ENCODE peak calls at places on chromosome 15, in seven cellular contexts. S, G, C, U, L, Y and X are unnamed samples.

GRCh38 chr15:90101130-90101968 is 919 bp downstream of the IDH2 start:
- DNase-seq in U (no peak), G (peak), S (peak), L (peak), Y (peak), C (peak), X (peak)

GRCh38 chr15:98077186-98077585 is 116.7 kb downstream of the ARRDC4 start:
- DNase-seq in Y (no peak), L (peak), G (no peak), S (peak), C (peak), U (no peak), X (no peak)

GRCh38 chr15:89904519-89904918 is 8.2 kb downstream of the ARPIN start:
- DNase-seq in C (no peak), G (no peak), S (no peak), L (no peak), Y (no peak), U (no peak), X (no peak)

GRCh38 chr15:62822228-62822627 is 220.3 kb upstream of the TPM1 start:
- DNase-seq in G (no peak), S (no peak), C (no peak), L (no peak), U (no peak), Y (no peak), X (no peak)

GRCh38 chr15:75672111-75672602 is 24.4 kb downstream of the SNX33 start:
- DNase-seq in G (no peak), L (no peak), C (no peak), U (no peak), S (no peak), Y (no peak), X (no peak)

GRCh38 chr15:80591471-80591870 is 103.6 kb upstream of the ABHD17C start:
- DNase-seq in L (no peak), G (no peak), S (no peak), U (no peak), C (no peak), Y (no peak), X (no peak)

GRCh38 chr15:22979069-22979698 is 984 bp downstream of the CYFIP1 start:
- DNase-seq in U (no peak), S (peak), Y (peak), L (no peak), G (peak), C (peak), X (peak)

GRCh38 chr15:26453914-26454313 is 319.0 kb downstream of the GABRB3 start:
- DNase-seq in C (no peak), U (no peak), S (no peak), L (no peak), Y (no peak), G (no peak), X (no peak)

GRCh38 chr15:68343579-68344225 is 66.2 kb downstream of the FEM1B start:
- DNase-seq in C (no peak), L (no peak), Y (no peak), U (no peak), G (no peak), S (peak), X (no peak)

GRCh38 chr15:92845109-92845508 is 55.0 kb upstream of the CHD2 start:
- DNase-seq in S (no peak), C (no peak), U (peak), L (peak), Y (peak), G (no peak), X (no peak)

GRCh38 chr15:25171111-25171811 is 216.5 kb downstream of the SNRPN start:
- DNase-seq in U (no peak), Y (no peak), S (no peak), L (no peak), C (peak), G (no peak), X (peak)

GRCh38 chr15:62254137-62254934 is 89.3 kb upstream of the C2CD4B start:
- DNase-seq in L (peak), C (peak), Y (peak), S (peak), U (peak), G (peak), X (peak)

GRCh38 chr15:70566047-70566835 is 197.1 kb downstream of the UACA start:
- DNase-seq in S (no peak), Y (peak), G (no peak), L (no peak), C (no peak), U (no peak), X (no peak)